ENCODE peak calls at places on chromosomes 16 and 17, in six cellular contexts. One of them, this sample, is unnamed.

GRCh38 chr17:46983782-46984181 is 4.7 kb upstream of the RPRML start:
- DNase-seq in HL-60: no peak
- DNase-seq in GM12878: no peak
- DNase-seq in SK-N-SH: no peak
- DNase-seq in HepG2: no peak
- DNase-seq in H1: no peak
- DNase-seq in this sample: peak; percentile 34

GRCh38 chr16:9225527-9226316 is 134.3 kb downstream of the HAPSTR1 start:
- DNase-seq in GM12878: no peak
- DNase-seq in HL-60: peak; percentile 8
- DNase-seq in HepG2: peak; percentile 59
- DNase-seq in H1: no peak
- DNase-seq in SK-N-SH: peak; percentile 30
- DNase-seq in this sample: peak; percentile 29

GRCh38 chr17:47850692-47851573 is at the start of gene SP6:
- DNase-seq in HepG2: peak; percentile 77
- DNase-seq in HL-60: peak; percentile 9
- DNase-seq in H1: no peak
- DNase-seq in SK-N-SH: peak; percentile 89
- DNase-seq in GM12878: no peak
- DNase-seq in this sample: peak; percentile 93

GRCh38 chr16:30889721-30890120 is 4.2 kb downstream of the BCL7C start:
- DNase-seq in H1: no peak
- DNase-seq in HL-60: no peak
- DNase-seq in GM12878: no peak
- DNase-seq in HepG2: no peak
- DNase-seq in SK-N-SH: no peak
- DNase-seq in this sample: no peak

GRCh38 chr16:67509016-67509415 is 19.6 kb upstream of the RIPOR1 start:
- DNase-seq in SK-N-SH: no peak
- DNase-seq in GM12878: no peak
- DNase-seq in HepG2: no peak
- DNase-seq in H1: no peak
- DNase-seq in HL-60: no peak
- DNase-seq in this sample: no peak

GRCh38 chr17:81285179-81285878 is 9.8 kb downstream of the SLC38A10 start:
- DNase-seq in GM12878: no peak
- DNase-seq in HepG2: no peak
- DNase-seq in SK-N-SH: no peak
- DNase-seq in H1: no peak
- DNase-seq in HL-60: peak; percentile 86
- DNase-seq in this sample: peak; percentile 80

GRCh38 chr16:5649762-5650445 is 552.3 kb upstream of the EEF2KMT start:
- DNase-seq in SK-N-SH: no peak
- DNase-seq in GM12878: no peak
- DNase-seq in HepG2: no peak
- DNase-seq in HL-60: no peak
- DNase-seq in H1: no peak
- DNase-seq in this sample: no peak

GRCh38 chr17:1137465-1137894 is 42.3 kb downstream of the ABR start:
- DNase-seq in H1: no peak
- DNase-seq in SK-N-SH: no peak
- DNase-seq in GM12878: no peak
- DNase-seq in HepG2: peak; percentile 39
- DNase-seq in HL-60: no peak
- DNase-seq in this sample: peak; percentile 70

GRCh38 chr16:85528528-85529387 is 84.4 kb upstream of the GSE1 start:
- DNase-seq in HepG2: no peak
- DNase-seq in SK-N-SH: peak; percentile 70
- DNase-seq in GM12878: no peak
- DNase-seq in H1: no peak
- DNase-seq in HL-60: peak; percentile 49
- DNase-seq in this sample: peak; percentile 86

GRCh38 chr16:17970816-17971291 is 365.7 kb downstream of the NPIPA8 start:
- DNase-seq in GM12878: no peak
- DNase-seq in HepG2: no peak
- DNase-seq in HL-60: no peak
- DNase-seq in SK-N-SH: no peak
- DNase-seq in H1: no peak
- DNase-seq in this sample: no peak

GRCh38 chr17:70168044-70168978 is 1.0 kb upstream of the KCNJ2 start:
- DNase-seq in HepG2: no peak
- DNase-seq in GM12878: no peak
- DNase-seq in SK-N-SH: peak; percentile 81
- DNase-seq in H1: peak; percentile 10
- DNase-seq in HL-60: peak; percentile 36
- DNase-seq in this sample: peak; percentile 19

GRCh38 chr16:10897134-10897533 is 20.1 kb downstream of the CIITA start:
- DNase-seq in HepG2: no peak
- DNase-seq in H1: no peak
- DNase-seq in GM12878: no peak
- DNase-seq in HL-60: no peak
- DNase-seq in SK-N-SH: no peak
- DNase-seq in this sample: no peak

GRCh38 chr16:26027060-26027459 is 335.3 kb downstream of the HS3ST4 start:
- DNase-seq in HepG2: no peak
- DNase-seq in HL-60: no peak
- DNase-seq in GM12878: no peak
- DNase-seq in SK-N-SH: no peak
- DNase-seq in H1: no peak
- DNase-seq in this sample: no peak

GRCh38 chr17:38724337-38724988 is 5.7 kb upstream of the CISD3 start:
- DNase-seq in GM12878: no peak
- DNase-seq in HL-60: no peak
- DNase-seq in H1: no peak
- DNase-seq in HepG2: no peak
- DNase-seq in SK-N-SH: peak; percentile 94
- DNase-seq in this sample: no peak

GRCh38 chr17:67377727-67378443 is 804 bp downstream of the PITPNC1 start:
- DNase-seq in HepG2: no peak
- DNase-seq in H1: no peak
- DNase-seq in HL-60: peak; percentile 69
- DNase-seq in SK-N-SH: peak; percentile 88
- DNase-seq in GM12878: no peak
- DNase-seq in this sample: peak; percentile 60

GRCh38 chr16:29664133-29664912 is 1.3 kb downstream of the SPN start:
- DNase-seq in HL-60: peak; percentile 55
- DNase-seq in HepG2: no peak
- DNase-seq in GM12878: no peak
- DNase-seq in SK-N-SH: no peak
- DNase-seq in H1: no peak
- DNase-seq in this sample: peak; percentile 79
- TF ChIP-seq GABPA in HL-60: no peak
- TF ChIP-seq GABPA in HepG2: no peak
- TF ChIP-seq GABPA in GM12878: no peak
- TF ChIP-seq GABPA in SK-N-SH: no peak
- TF ChIP-seq GABPA in H1: no peak
- TF ChIP-seq GABPA in this sample: no peak

DNA sequence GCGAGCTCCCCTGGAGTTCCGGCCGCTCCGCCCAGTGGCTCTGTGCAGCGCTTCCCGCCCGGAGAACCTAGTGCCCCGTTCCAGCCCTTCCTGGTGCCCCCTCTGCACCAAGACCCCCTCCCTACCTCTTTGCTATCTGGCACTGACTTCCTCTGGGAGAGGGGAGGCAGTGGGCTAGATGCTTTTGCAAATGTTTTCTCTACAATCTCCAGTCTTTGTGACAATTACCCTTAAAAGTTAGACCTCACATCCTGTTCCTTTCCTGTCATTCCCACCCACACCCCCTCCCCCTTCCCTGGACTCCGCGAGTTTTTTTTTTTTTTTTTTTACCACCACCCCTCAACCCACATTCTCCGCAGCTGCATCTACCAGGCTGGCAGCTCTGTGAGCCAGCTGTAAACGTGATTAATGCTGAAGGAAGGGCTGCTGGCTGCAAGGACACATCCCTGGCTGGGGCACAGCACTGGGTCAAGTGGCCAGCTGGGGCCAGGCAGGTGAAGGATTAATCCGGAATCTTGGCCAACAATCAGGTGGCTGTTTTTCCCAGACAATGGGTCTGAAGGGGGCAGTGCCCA is 101.5 kb downstream of the MGAT5B start:
- DNase-seq in HepG2: no peak
- DNase-seq in HL-60: no peak
- DNase-seq in GM12878: no peak
- DNase-seq in H1: no peak
- DNase-seq in SK-N-SH: peak; percentile 94
- DNase-seq in this sample: no peak
- TF ChIP-seq GABPA in HepG2: no peak
- TF ChIP-seq GABPA in HL-60: no peak
- TF ChIP-seq GABPA in GM12878: no peak
- TF ChIP-seq GABPA in H1: no peak
- TF ChIP-seq GABPA in SK-N-SH: no peak
- TF ChIP-seq GABPA in this sample: no peak

DNA sequence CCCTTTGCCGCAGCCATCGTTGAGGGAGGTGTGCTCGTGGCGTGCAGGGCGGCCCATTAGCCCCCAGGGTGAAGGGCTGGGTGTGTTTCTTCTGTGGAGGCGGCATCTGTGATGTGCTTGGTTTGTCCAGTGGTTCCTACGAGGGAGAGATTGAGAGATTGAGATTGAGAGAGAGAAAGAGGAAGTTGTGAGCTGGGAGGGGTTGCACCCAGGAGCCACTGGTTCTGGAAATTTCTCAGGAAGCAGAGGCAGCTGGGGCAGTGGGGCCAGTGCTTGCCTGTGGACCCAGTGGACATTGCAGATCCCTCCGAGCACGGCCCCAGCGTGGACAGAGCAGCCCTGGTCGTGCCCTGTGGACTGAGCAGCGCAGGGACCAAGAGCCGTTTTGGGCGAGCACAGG is 72.0 kb upstream of the ZNF750 start:
- DNase-seq in HL-60: peak; percentile 10
- DNase-seq in HepG2: no peak
- DNase-seq in H1: no peak
- DNase-seq in GM12878: no peak
- DNase-seq in SK-N-SH: no peak
- DNase-seq in this sample: no peak
- TF ChIP-seq GABPA in HL-60: no peak
- TF ChIP-seq GABPA in HepG2: no peak
- TF ChIP-seq GABPA in H1: no peak
- TF ChIP-seq GABPA in GM12878: no peak
- TF ChIP-seq GABPA in SK-N-SH: no peak
- TF ChIP-seq GABPA in this sample: no peak

DNA sequence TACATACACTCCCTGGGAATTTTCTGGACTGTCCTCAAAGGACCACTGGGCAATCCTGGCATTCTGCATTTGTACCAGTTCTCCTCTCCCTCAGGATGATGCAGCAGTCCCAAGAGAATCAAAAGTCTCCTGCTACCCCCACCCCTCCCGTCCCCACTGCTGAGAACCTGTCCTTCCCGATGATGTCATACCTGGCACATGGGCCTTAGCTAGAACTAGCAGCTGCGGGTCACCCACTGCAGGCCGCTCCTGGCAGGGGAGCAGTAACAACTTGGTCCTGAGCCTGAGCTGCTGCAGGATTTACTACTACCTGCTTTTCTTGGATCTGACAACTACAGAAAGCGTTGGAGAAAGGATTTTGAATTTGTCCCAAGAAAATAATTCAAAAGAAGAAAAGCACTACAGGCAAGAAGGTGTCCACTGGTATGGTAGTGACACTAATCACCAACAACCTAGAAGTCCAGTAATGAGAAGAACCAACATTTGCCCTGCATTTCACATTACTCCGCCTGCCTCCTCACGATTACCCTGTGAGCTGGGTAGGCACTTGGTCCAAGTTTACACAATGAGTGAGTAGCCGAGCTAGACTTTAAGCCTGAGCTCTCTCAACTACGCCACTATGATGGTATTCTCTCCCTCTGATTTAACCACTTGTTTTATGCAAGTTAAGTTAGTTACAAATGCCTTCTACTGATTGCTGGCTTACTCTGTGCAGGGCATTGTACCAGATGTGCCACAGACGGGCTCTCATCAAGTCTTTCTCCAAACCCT is 55.3 kb upstream of the ETV4 start:
- DNase-seq in HL-60: no peak
- DNase-seq in HepG2: no peak
- DNase-seq in SK-N-SH: no peak
- DNase-seq in GM12878: no peak
- DNase-seq in H1: no peak
- DNase-seq in this sample: no peak
- TF ChIP-seq GABPA in HL-60: no peak
- TF ChIP-seq GABPA in HepG2: no peak
- TF ChIP-seq GABPA in SK-N-SH: no peak
- TF ChIP-seq GABPA in GM12878: no peak
- TF ChIP-seq GABPA in H1: no peak
- TF ChIP-seq GABPA in this sample: no peak

DNA sequence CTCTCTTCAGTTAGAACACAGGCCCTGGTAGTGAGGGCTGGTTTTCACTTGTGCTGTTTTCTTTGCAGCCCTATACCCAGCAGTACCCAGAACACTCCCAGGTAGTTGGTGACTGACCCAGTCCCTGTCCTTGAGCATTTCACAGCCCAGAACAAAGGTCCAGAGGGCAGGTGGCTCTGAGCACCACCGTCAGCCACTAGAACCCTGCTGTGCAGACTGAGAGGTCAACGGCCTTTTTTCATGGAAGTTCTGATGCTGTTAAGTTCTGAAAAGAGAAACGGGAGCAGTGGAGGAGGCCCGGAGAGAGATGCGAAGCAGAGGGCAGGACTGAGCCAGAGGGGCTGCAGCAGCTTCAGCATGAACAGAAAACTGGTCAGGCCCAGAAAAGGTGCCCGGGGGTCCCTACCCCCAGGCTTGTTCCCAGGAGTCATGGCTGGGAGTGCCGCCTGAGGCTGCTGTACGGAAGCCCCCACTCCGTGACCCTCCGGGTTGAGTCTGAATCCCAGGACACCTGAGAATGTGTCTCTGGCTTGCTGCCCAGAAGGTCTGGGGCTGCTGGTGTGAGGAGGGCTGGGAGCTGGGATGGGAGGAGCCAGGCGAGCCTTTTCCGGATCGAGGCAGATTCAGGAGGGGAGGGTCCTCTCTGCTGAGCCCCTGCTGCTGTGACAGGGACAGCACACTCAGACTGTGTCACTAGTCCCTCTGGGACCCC is 8.7 kb downstream of the ZNF276 start:
- DNase-seq in GM12878: no peak
- DNase-seq in HL-60: no peak
- DNase-seq in H1: no peak
- DNase-seq in SK-N-SH: no peak
- DNase-seq in HepG2: no peak
- DNase-seq in this sample: no peak
- TF ChIP-seq GABPA in GM12878: no peak
- TF ChIP-seq GABPA in HL-60: no peak
- TF ChIP-seq GABPA in H1: no peak
- TF ChIP-seq GABPA in SK-N-SH: no peak
- TF ChIP-seq GABPA in HepG2: no peak
- TF ChIP-seq GABPA in this sample: no peak

GRCh38 chr16:3478242-3478925 is 16.9 kb downstream of the C16orf90 start:
- DNase-seq in HepG2: no peak
- DNase-seq in HL-60: no peak
- DNase-seq in GM12878: no peak
- DNase-seq in H1: no peak
- DNase-seq in SK-N-SH: no peak
- DNase-seq in this sample: no peak
- TF ChIP-seq GABPA in HepG2: no peak
- TF ChIP-seq GABPA in HL-60: no peak
- TF ChIP-seq GABPA in GM12878: no peak
- TF ChIP-seq GABPA in H1: no peak
- TF ChIP-seq GABPA in SK-N-SH: no peak
- TF ChIP-seq GABPA in this sample: no peak

GRCh38 chr16:51630051-51630450 is 479.0 kb upstream of the SALL1 start:
- DNase-seq in HepG2: no peak
- DNase-seq in GM12878: no peak
- DNase-seq in SK-N-SH: no peak
- DNase-seq in H1: peak; percentile 54
- DNase-seq in HL-60: no peak
- DNase-seq in this sample: no peak

GRCh38 chr16:51624083-51624775 is 473.2 kb upstream of the SALL1 start:
- DNase-seq in HepG2: no peak
- DNase-seq in HL-60: no peak
- DNase-seq in H1: no peak
- DNase-seq in SK-N-SH: peak; percentile 70
- DNase-seq in GM12878: no peak
- DNase-seq in this sample: no peak

GRCh38 chr16:51629602-51630001 is 478.5 kb upstream of the SALL1 start:
- DNase-seq in SK-N-SH: no peak
- DNase-seq in HL-60: no peak
- DNase-seq in H1: no peak
- DNase-seq in GM12878: no peak
- DNase-seq in HepG2: no peak
- DNase-seq in this sample: no peak
- TF ChIP-seq GABPA in SK-N-SH: no peak
- TF ChIP-seq GABPA in HL-60: no peak
- TF ChIP-seq GABPA in H1: no peak
- TF ChIP-seq GABPA in GM12878: no peak
- TF ChIP-seq GABPA in HepG2: no peak
- TF ChIP-seq GABPA in this sample: no peak